ENCODE peak calls at places on chromosomes 12 and 14, in nine cellular contexts. O is HEK293T; P is aorta; M is nucleus accumbens; D is stimulated activated CD8-positive, alpha-beta memory T cell treated with anti-CD3 and anti-CD28 coated beads, Interleukin-4, amount 100 ng/mL, for 1 hour; S is nephron progenitor cell; G is effector CD4-positive, alpha-beta T cell; V is ELR; I is left ventricle myocardium superior. N is an unnamed sample.
A peak's percentile ranks its signal among the peaks of the same experiment; 100 is the strongest.

GRCh38 chr12:92338671-92339070 is 193.0 kb upstream of the BTG1 start:
- DNase-seq in O (no peak), P (no peak), M (no peak), D (no peak), S (no peak), G (no peak), V (no peak), I (no peak), N (no peak)

GRCh38 chr12:75564821-75565220 is 53.4 kb upstream of the KRR1 start:
- DNase-seq in O (no peak), P (no peak), M (no peak), D (no peak), S (no peak), G (no peak), V (no peak), I (no peak), N (no peak)

GRCh38 chr12:47105914-47106674 is 26.3 kb upstream of the AMIGO2 start:
- DNase-seq in O (no peak), P (no peak), M (no peak), D (no peak), S (no peak), G (no peak), V (no peak), I (no peak), N (no peak)

GRCh38 chr12:71589478-71589881 is 74.2 kb downstream of the ZFC3H1 start:
- DNase-seq in O (no peak), P (no peak), M (no peak), D (no peak), S (no peak), G (no peak), V (no peak), I (no peak), N (no peak)

GRCh38 chr12:83758889-83759631 is 1072.4 kb downstream of the TMTC2 start:
- DNase-seq in O (no peak), P (no peak), M (no peak), D (no peak), S (no peak), G (no peak), V (no peak), I (no peak), N (no peak)

GRCh38 chr14:94174622-94175402 is 690 bp downstream of the PPP4R4 start:
- DNase-seq in O (peak; percentile 19), P (peak; percentile 78), M (no peak), D (no peak), S (peak; percentile 42), G (no peak), V (peak; percentile 43), I (peak; percentile 32), N (no peak)

GRCh38 chr14:23953464-23954278 is at the start of gene DHRS4:
- DNase-seq in O (peak; percentile 76), P (peak; percentile 94), M (peak; percentile 83), D (peak; percentile 67), S (peak; percentile 85), G (peak; percentile 74), V (peak; percentile 85), I (peak; percentile 87), N (peak; percentile 81)

GRCh38 chr12:10196210-10196609 is 16.5 kb upstream of the GABARAPL1 start:
- DNase-seq in O (no peak), P (no peak), M (no peak), D (no peak), S (no peak), G (no peak), V (no peak), I (no peak), N (no peak)

GRCh38 chr14:63890553-63890952 is 37.7 kb downstream of the SYNE2 start:
- DNase-seq in O (no peak), P (no peak), M (no peak), D (no peak), S (no peak), G (no peak), V (no peak), I (no peak), N (peak; percentile 65)

GRCh38 chr12:50400104-50400637 is 514 bp upstream of the LARP4 start:
- DNase-seq in O (no peak), P (no peak), M (no peak), D (no peak), S (no peak), G (no peak), V (peak; percentile 38), I (no peak), N (no peak)

GRCh38 chr12:88854260-88854659 is 274.0 kb upstream of the KITLG start:
- DNase-seq in O (no peak), P (no peak), M (no peak), D (no peak), S (no peak), G (no peak), V (peak; percentile 89), I (no peak), N (peak; percentile 92)

GRCh38 chr12:105253882-105254513 is 18.0 kb upstream of the APPL2 start:
- DNase-seq in O (no peak), P (no peak), M (no peak), D (no peak), S (no peak), G (no peak), V (peak; percentile 93), I (no peak), N (no peak)

GRCh38 chr14:79281244-79282199 is 929.8 kb downstream of the DIO2 start:
- DNase-seq in O (peak; percentile 40), P (no peak), M (no peak), D (no peak), S (peak; percentile 33), G (no peak), V (no peak), I (no peak), N (no peak)

GRCh38 chr12:76317976-76318375 is 30.2 kb downstream of the BBS10 start:
- DNase-seq in O (no peak), P (no peak), M (no peak), D (no peak), S (no peak), G (no peak), V (no peak), I (no peak), N (no peak)

GRCh38 chr12:39227218-39227617 is 215.7 kb downstream of the KIF21A start:
- DNase-seq in O (no peak), P (no peak), M (no peak), D (no peak), S (no peak), G (no peak), V (no peak), I (no peak), N (no peak)

GRCh38 chr14:23020143-23021128 is 10.5 kb upstream of the C14orf93 start:
- DNase-seq in O (no peak), P (no peak), M (no peak), D (no peak), S (no peak), G (no peak), V (no peak), I (no peak), N (no peak)

GRCh38 chr12:123085730-123086487 is 65.0 kb downstream of the PITPNM2 start:
- DNase-seq in O (no peak), P (peak; percentile 88), M (no peak), D (no peak), S (no peak), G (no peak), V (peak; percentile 82), I (peak; percentile 80), N (peak; percentile 27)

GRCh38 chr12:115916910-115917668 is 360.4 kb downstream of the MED13L start:
- DNase-seq in O (peak; percentile 81), P (peak; percentile 89), M (peak; percentile 8), D (peak; percentile 58), S (peak; percentile 89), G (peak; percentile 65), V (peak; percentile 39), I (peak; percentile 72), N (peak; percentile 16)

GRCh38 chr14:89165189-89165809 is 251.7 kb downstream of the FOXN3 start:
- DNase-seq in O (no peak), P (no peak), M (no peak), D (no peak), S (no peak), G (no peak), V (no peak), I (no peak), N (no peak)

GRCh38 chr12:93167841-93168492 is 209.8 kb upstream of the NUDT4 start:
- DNase-seq in O (peak; percentile 35), P (no peak), M (no peak), D (no peak), S (no peak), G (no peak), V (peak; percentile 29), I (no peak), N (peak; percentile 13)

GRCh38 chr14:33848706-33849454 is 102.0 kb downstream of the EGLN3 start:
- DNase-seq in O (peak; percentile 73), P (peak; percentile 77), M (no peak), D (no peak), S (peak; percentile 79), G (no peak), V (peak; percentile 62), I (peak; percentile 69), N (peak; percentile 68)

GRCh38 chr12:52050116-52050770 is 999 bp upstream of the NR4A1 start:
- DNase-seq in O (no peak), P (no peak), M (no peak), D (peak; percentile 20), S (no peak), G (no peak), V (no peak), I (no peak), N (no peak)

N was measured in kidney glomerular epithelial cell.